ENCODE peak calls at places on chromosome 11, in nine cellular contexts. One of them, this sample, is unnamed.

GRCh38 chr11:91115116-91115515 is 892.3 kb upstream of the CHORDC1 start:
- DNase-seq in HepG2: no peak
- DNase-seq in transverse colon: no peak
- DNase-seq in stomach: no peak
- DNase-seq in SK-N-SH: no peak
- DNase-seq in endothelial cell of umbilical vein: no peak
- DNase-seq in GM23338: no peak
- DNase-seq in GM12892: no peak
- DNase-seq in HL-60: no peak
- DNase-seq in this sample: no peak

GRCh38 chr11:17313349-17314231 is 37.1 kb downstream of the NUCB2 start:
- DNase-seq in HepG2: no peak
- DNase-seq in transverse colon: no peak
- DNase-seq in stomach: no peak
- DNase-seq in SK-N-SH: no peak
- DNase-seq in endothelial cell of umbilical vein: no peak
- DNase-seq in GM23338: no peak
- DNase-seq in GM12892: no peak
- DNase-seq in HL-60: no peak
- DNase-seq in this sample: no peak

GRCh38 chr11:86553322-86553721 is 119.1 kb downstream of the ME3 start:
- DNase-seq in HepG2: no peak
- DNase-seq in transverse colon: peak; percentile 46
- DNase-seq in stomach: no peak
- DNase-seq in SK-N-SH: no peak
- DNase-seq in endothelial cell of umbilical vein: no peak
- DNase-seq in GM23338: no peak
- DNase-seq in GM12892: no peak
- DNase-seq in HL-60: no peak
- DNase-seq in this sample: no peak

GRCh38 chr11:8359521-8359920 is 95.8 kb upstream of the LMO1 start:
- DNase-seq in HepG2: no peak
- DNase-seq in transverse colon: no peak
- DNase-seq in stomach: no peak
- DNase-seq in SK-N-SH: no peak
- DNase-seq in endothelial cell of umbilical vein: no peak
- DNase-seq in GM23338: no peak
- DNase-seq in GM12892: no peak
- DNase-seq in HL-60: no peak
- DNase-seq in this sample: no peak

GRCh38 chr11:1866776-1867175 is 13.9 kb downstream of the LSP1 start:
- DNase-seq in HepG2: no peak
- DNase-seq in transverse colon: no peak
- DNase-seq in stomach: no peak
- DNase-seq in SK-N-SH: no peak
- DNase-seq in endothelial cell of umbilical vein: no peak
- DNase-seq in GM23338: no peak
- DNase-seq in GM12892: no peak
- DNase-seq in HL-60: no peak
- DNase-seq in this sample: no peak

GRCh38 chr11:24324211-24324610 is 172.6 kb upstream of the LUZP2 start:
- DNase-seq in HepG2: no peak
- DNase-seq in transverse colon: no peak
- DNase-seq in stomach: no peak
- DNase-seq in SK-N-SH: no peak
- DNase-seq in endothelial cell of umbilical vein: peak; percentile 55
- DNase-seq in GM23338: peak; percentile 4
- DNase-seq in GM12892: no peak
- DNase-seq in HL-60: no peak
- DNase-seq in this sample: no peak

GRCh38 chr11:99505319-99505718 is 484.6 kb downstream of the CNTN5 start:
- DNase-seq in HepG2: no peak
- DNase-seq in transverse colon: no peak
- DNase-seq in stomach: no peak
- DNase-seq in SK-N-SH: no peak
- DNase-seq in endothelial cell of umbilical vein: no peak
- DNase-seq in GM23338: no peak
- DNase-seq in GM12892: no peak
- DNase-seq in HL-60: no peak
- DNase-seq in this sample: no peak

GRCh38 chr11:15038963-15039362 is 34.4 kb upstream of the CALCB start:
- DNase-seq in HepG2: no peak
- DNase-seq in transverse colon: no peak
- DNase-seq in stomach: no peak
- DNase-seq in SK-N-SH: peak; percentile 21
- DNase-seq in endothelial cell of umbilical vein: no peak
- DNase-seq in GM23338: peak; percentile 30
- DNase-seq in GM12892: no peak
- DNase-seq in HL-60: no peak
- DNase-seq in this sample: no peak

GRCh38 chr11:123798513-123799252 is 7.5 kb downstream of the OR6M1 start:
- DNase-seq in HepG2: no peak
- DNase-seq in transverse colon: no peak
- DNase-seq in stomach: no peak
- DNase-seq in SK-N-SH: no peak
- DNase-seq in endothelial cell of umbilical vein: no peak
- DNase-seq in GM23338: no peak
- DNase-seq in GM12892: no peak
- DNase-seq in HL-60: no peak
- DNase-seq in this sample: no peak

GRCh38 chr11:118274184-118274583 is 10.1 kb upstream of the MPZL2 start:
- DNase-seq in HepG2: no peak
- DNase-seq in transverse colon: no peak
- DNase-seq in stomach: no peak
- DNase-seq in SK-N-SH: no peak
- DNase-seq in endothelial cell of umbilical vein: no peak
- DNase-seq in GM23338: no peak
- DNase-seq in GM12892: no peak
- DNase-seq in HL-60: no peak
- DNase-seq in this sample: no peak

GRCh38 chr11:12786891-12787290 is 112.7 kb downstream of the TEAD1 start:
- DNase-seq in HepG2: no peak
- DNase-seq in transverse colon: no peak
- DNase-seq in stomach: no peak
- DNase-seq in SK-N-SH: no peak
- DNase-seq in endothelial cell of umbilical vein: no peak
- DNase-seq in GM23338: peak; percentile 38
- DNase-seq in GM12892: no peak
- DNase-seq in HL-60: no peak
- DNase-seq in this sample: no peak

GRCh38 chr11:117852309-117852708 is 24.1 kb downstream of the FXYD6 start:
- DNase-seq in HepG2: no peak
- DNase-seq in transverse colon: no peak
- DNase-seq in stomach: no peak
- DNase-seq in SK-N-SH: no peak
- DNase-seq in endothelial cell of umbilical vein: no peak
- DNase-seq in GM23338: no peak
- DNase-seq in GM12892: no peak
- DNase-seq in HL-60: no peak
- DNase-seq in this sample: no peak

GRCh38 chr11:5809122-5809519 is 397 bp downstream of the OR52N2 start:
- DNase-seq in HepG2: no peak
- DNase-seq in transverse colon: no peak
- DNase-seq in stomach: no peak
- DNase-seq in SK-N-SH: no peak
- DNase-seq in endothelial cell of umbilical vein: peak; percentile 4
- DNase-seq in GM23338: no peak
- DNase-seq in GM12892: no peak
- DNase-seq in HL-60: no peak
- DNase-seq in this sample: no peak

GRCh38 chr11:24748261-24748660 is 251.4 kb downstream of the LUZP2 start:
- DNase-seq in HepG2: no peak
- DNase-seq in transverse colon: no peak
- DNase-seq in stomach: no peak
- DNase-seq in SK-N-SH: no peak
- DNase-seq in endothelial cell of umbilical vein: no peak
- DNase-seq in GM23338: no peak
- DNase-seq in GM12892: no peak
- DNase-seq in HL-60: peak; percentile 14
- DNase-seq in this sample: no peak

GRCh38 chr11:10302744-10303557 is 1.9 kb upstream of the ADM start:
- DNase-seq in HepG2: peak; percentile 70
- DNase-seq in transverse colon: peak; percentile 95
- DNase-seq in stomach: peak; percentile 93
- DNase-seq in SK-N-SH: peak; percentile 72
- DNase-seq in endothelial cell of umbilical vein: peak; percentile 74
- DNase-seq in GM23338: peak; percentile 71
- DNase-seq in GM12892: no peak
- DNase-seq in HL-60: peak; percentile 69
- DNase-seq in this sample: no peak
- TF ChIP-seq POLR2AphosphoS5 in HepG2: peak; percentile 48
- TF ChIP-seq POLR2AphosphoS5 in transverse colon: peak; percentile 92
- TF ChIP-seq POLR2AphosphoS5 in stomach: peak; percentile 28
- TF ChIP-seq POLR2AphosphoS5 in SK-N-SH: peak; percentile 34
- TF ChIP-seq POLR2AphosphoS5 in endothelial cell of umbilical vein: peak; percentile 51
- TF ChIP-seq POLR2AphosphoS5 in GM23338: no peak
- TF ChIP-seq POLR2AphosphoS5 in GM12892: no peak
- TF ChIP-seq POLR2AphosphoS5 in HL-60: no peak
- TF ChIP-seq POLR2AphosphoS5 in this sample: no peak

GRCh38 chr11:111310088-111310487 is 11.7 kb downstream of the POU2AF3 start:
- DNase-seq in HepG2: no peak
- DNase-seq in transverse colon: peak; percentile 43
- DNase-seq in stomach: no peak
- DNase-seq in SK-N-SH: no peak
- DNase-seq in endothelial cell of umbilical vein: no peak
- DNase-seq in GM23338: no peak
- DNase-seq in GM12892: no peak
- DNase-seq in HL-60: no peak
- DNase-seq in this sample: no peak

GRCh38 chr11:111309516-111309915 is 11.2 kb downstream of the POU2AF3 start:
- DNase-seq in HepG2: no peak
- DNase-seq in transverse colon: no peak
- DNase-seq in stomach: no peak
- DNase-seq in SK-N-SH: no peak
- DNase-seq in endothelial cell of umbilical vein: no peak
- DNase-seq in GM23338: no peak
- DNase-seq in GM12892: no peak
- DNase-seq in HL-60: no peak
- DNase-seq in this sample: no peak

GRCh38 chr11:111306321-111306720 is 8.0 kb downstream of the POU2AF3 start:
- DNase-seq in HepG2: no peak
- DNase-seq in transverse colon: no peak
- DNase-seq in stomach: no peak
- DNase-seq in SK-N-SH: no peak
- DNase-seq in endothelial cell of umbilical vein: no peak
- DNase-seq in GM23338: no peak
- DNase-seq in GM12892: no peak
- DNase-seq in HL-60: no peak
- DNase-seq in this sample: no peak

GRCh38 chr11:111307472-111308108 is 9.2 kb downstream of the POU2AF3 start:
- DNase-seq in HepG2: no peak
- DNase-seq in transverse colon: no peak
- DNase-seq in stomach: no peak
- DNase-seq in SK-N-SH: no peak
- DNase-seq in endothelial cell of umbilical vein: no peak
- DNase-seq in GM23338: no peak
- DNase-seq in GM12892: no peak
- DNase-seq in HL-60: no peak
- DNase-seq in this sample: no peak

DNA sequence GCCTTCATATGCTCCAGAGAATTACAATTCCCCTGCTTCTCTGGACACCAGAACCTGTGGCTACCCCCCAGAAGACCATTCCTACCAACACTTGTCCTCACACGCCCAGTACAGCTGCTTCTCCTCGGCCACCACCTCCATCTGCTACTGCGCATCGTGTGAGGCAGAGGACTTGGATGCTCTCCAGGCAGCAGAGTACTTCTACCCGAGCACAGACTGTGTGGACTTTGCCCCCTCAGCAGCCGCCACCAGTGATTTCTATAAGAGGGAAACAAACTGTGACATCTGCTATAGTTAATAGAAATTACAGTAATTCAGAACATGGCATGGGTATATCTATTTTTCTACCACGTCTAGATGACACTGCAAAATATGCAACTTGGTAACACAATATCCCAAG is 9.8 kb downstream of the POU2AF3 start:
- DNase-seq in HepG2: peak; percentile 78
- DNase-seq in transverse colon: peak; percentile 87
- DNase-seq in stomach: peak; percentile 91
- DNase-seq in SK-N-SH: no peak
- DNase-seq in endothelial cell of umbilical vein: no peak
- DNase-seq in GM23338: no peak
- DNase-seq in GM12892: no peak
- DNase-seq in HL-60: no peak
- DNase-seq in this sample: no peak
- TF ChIP-seq POLR2AphosphoS5 in HepG2: peak; percentile 20
- TF ChIP-seq POLR2AphosphoS5 in transverse colon: peak; percentile 58
- TF ChIP-seq POLR2AphosphoS5 in stomach: no peak
- TF ChIP-seq POLR2AphosphoS5 in SK-N-SH: no peak
- TF ChIP-seq POLR2AphosphoS5 in endothelial cell of umbilical vein: no peak
- TF ChIP-seq POLR2AphosphoS5 in GM23338: no peak
- TF ChIP-seq POLR2AphosphoS5 in GM12892: no peak
- TF ChIP-seq POLR2AphosphoS5 in HL-60: no peak
- TF ChIP-seq POLR2AphosphoS5 in this sample: no peak

DNA sequence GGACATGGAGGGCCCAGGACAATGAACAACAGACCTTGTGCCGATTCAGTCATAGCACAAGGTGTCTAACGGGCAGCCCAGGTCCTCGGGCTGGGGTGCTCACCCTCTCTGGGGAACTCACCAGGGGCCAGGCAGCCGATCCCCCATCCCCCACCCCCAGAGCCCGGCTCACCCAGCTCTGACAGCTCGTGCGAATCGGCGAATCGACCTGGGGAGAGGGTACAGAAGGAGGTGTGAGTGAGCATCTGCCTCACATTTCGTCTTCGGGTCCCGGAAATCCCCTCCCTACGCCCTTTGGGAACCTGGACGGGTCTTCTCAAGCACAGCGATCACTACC is 423 bp downstream of the PEX16 start:
- DNase-seq in HepG2: no peak
- DNase-seq in transverse colon: peak; percentile 31
- DNase-seq in stomach: no peak
- DNase-seq in SK-N-SH: no peak
- DNase-seq in endothelial cell of umbilical vein: no peak
- DNase-seq in GM23338: no peak
- DNase-seq in GM12892: no peak
- DNase-seq in HL-60: no peak
- DNase-seq in this sample: no peak
- TF ChIP-seq POLR2AphosphoS5 in HepG2: no peak
- TF ChIP-seq POLR2AphosphoS5 in transverse colon: no peak
- TF ChIP-seq POLR2AphosphoS5 in stomach: no peak
- TF ChIP-seq POLR2AphosphoS5 in SK-N-SH: no peak
- TF ChIP-seq POLR2AphosphoS5 in endothelial cell of umbilical vein: no peak
- TF ChIP-seq POLR2AphosphoS5 in GM23338: no peak
- TF ChIP-seq POLR2AphosphoS5 in GM12892: no peak
- TF ChIP-seq POLR2AphosphoS5 in HL-60: no peak
- TF ChIP-seq POLR2AphosphoS5 in this sample: no peak

DNA sequence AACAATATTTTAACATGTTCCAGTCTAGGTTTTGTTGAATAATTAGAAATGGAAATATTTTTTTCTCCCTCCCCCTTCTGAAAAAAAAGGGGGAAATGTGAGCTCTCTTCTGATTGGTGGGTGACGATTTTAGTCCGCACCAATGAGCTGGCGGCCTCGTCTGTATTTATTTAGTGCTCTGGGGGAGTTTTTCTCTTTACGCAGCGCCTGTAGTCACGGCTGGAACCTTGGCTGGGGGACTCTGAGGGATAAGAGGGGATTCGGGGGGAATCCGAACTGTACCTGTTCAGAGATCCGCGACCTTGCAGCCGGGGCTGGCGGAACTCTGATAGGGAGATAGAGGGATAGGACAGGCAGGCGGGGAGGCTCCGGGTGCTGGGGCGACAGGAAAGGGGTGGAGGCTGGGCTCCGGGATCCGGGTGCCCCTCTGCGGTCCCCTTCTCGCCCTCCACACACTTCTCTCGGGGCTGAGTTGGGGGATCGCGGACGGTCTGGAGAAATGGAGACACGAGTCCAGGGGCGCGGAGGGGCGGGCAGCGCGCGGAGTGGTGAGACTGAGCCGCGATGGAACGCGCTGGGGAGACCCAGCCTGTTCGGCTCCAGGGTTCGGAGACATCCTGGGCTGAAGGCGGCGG is 99.7 kb upstream of the HSD17B12 start:
- DNase-seq in HepG2: no peak
- DNase-seq in transverse colon: no peak
- DNase-seq in stomach: no peak
- DNase-seq in SK-N-SH: peak; percentile 67
- DNase-seq in endothelial cell of umbilical vein: no peak
- DNase-seq in GM23338: peak; percentile 70
- DNase-seq in GM12892: no peak
- DNase-seq in HL-60: no peak
- DNase-seq in this sample: no peak
- TF ChIP-seq POLR2AphosphoS5 in HepG2: no peak
- TF ChIP-seq POLR2AphosphoS5 in transverse colon: no peak
- TF ChIP-seq POLR2AphosphoS5 in stomach: no peak
- TF ChIP-seq POLR2AphosphoS5 in SK-N-SH: no peak
- TF ChIP-seq POLR2AphosphoS5 in endothelial cell of umbilical vein: no peak
- TF ChIP-seq POLR2AphosphoS5 in GM23338: peak; percentile 47
- TF ChIP-seq POLR2AphosphoS5 in GM12892: no peak
- TF ChIP-seq POLR2AphosphoS5 in HL-60: no peak
- TF ChIP-seq POLR2AphosphoS5 in this sample: no peak

This sample was measured in GM12891.